ENCODE peak calls at places on chromosomes 6 and 20, in six cellular contexts. P, X, Z, N, B and Q are unnamed samples.
A peak's percentile ranks its signal among the peaks of the same experiment; 100 is the strongest.

GRCh38 chr20:23237166-23237565 is 113.4 kb upstream of the NXT1 start:
- DNase-seq in Z (no peak), N (no peak), B (no peak), P (no peak), X (no peak), Q (no peak)

GRCh38 chr6:102812242-102812641 is 1418.7 kb downstream of the GRIK2 start:
- DNase-seq in B (no peak), P (no peak), Z (no peak), N (no peak), X (no peak), Q (no peak)

GRCh38 chr6:125101656-125102055 is 51.9 kb upstream of the TPD52L1 start:
- DNase-seq in Z (no peak), B (no peak), N (no peak), X (no peak), P (no peak), Q (no peak)

GRCh38 chr6:157230971-157231370 is 92.3 kb downstream of the TMEM242 start:
- DNase-seq in N (no peak), X (no peak), Z (no peak), P (no peak), B (no peak), Q (no peak)

GRCh38 chr20:54173653-54174451 is at the start of gene CYP24A1:
- DNase-seq in Z (no peak), P (no peak), X (peak; percentile 57), N (no peak), B (no peak), Q (no peak)

GRCh38 chr6:147567141-147567805 is 58.8 kb downstream of the SAMD5 start:
- DNase-seq in P (no peak), Z (no peak), N (no peak), B (no peak), X (no peak), Q (no peak)

GRCh38 chr6:548517-548916 is 108.4 kb downstream of the HUS1B start:
- DNase-seq in P (no peak), Z (no peak), X (no peak), N (no peak), B (no peak), Q (no peak)

GRCh38 chr6:92538926-92539325 is 880.4 kb downstream of the EPHA7 start:
- DNase-seq in X (no peak), Z (no peak), P (no peak), N (no peak), B (no peak), Q (no peak)

GRCh38 chr20:2900845-2901592 is 27.7 kb downstream of the PTPRA start:
- DNase-seq in B (no peak), P (no peak), Z (no peak), N (no peak), X (no peak), Q (no peak)

GRCh38 chr6:21556968-21557721 is 36.4 kb upstream of the SOX4 start:
- DNase-seq in X (no peak), N (no peak), P (no peak), B (no peak), Z (no peak), Q (no peak)

GRCh38 chr6:133277895-133278545 is 36.9 kb downstream of the EYA4 start:
- DNase-seq in X (peak; percentile 4), B (no peak), Z (no peak), N (no peak), P (no peak), Q (no peak)

GRCh38 chr6:113632220-113632864 is 224.8 kb upstream of the MARCKS start:
- DNase-seq in P (peak; percentile 65), B (no peak), N (peak; percentile 16), Z (peak; percentile 40), X (peak; percentile 38), Q (peak; percentile 62)

GRCh38 chr6:125597411-125598253 is 151.8 kb upstream of the HEY2 start:
- DNase-seq in X (no peak), Z (peak; percentile 12), P (no peak), B (no peak), N (peak; percentile 61), Q (no peak)

GRCh38 chr20:1477896-1478490 is 11.3 kb upstream of the NSFL1C start:
- DNase-seq in P (no peak), B (no peak), Z (no peak), N (no peak), X (no peak), Q (no peak)

GRCh38 chr6:40626886-40627285 is 39.7 kb upstream of the LRFN2 start:
- DNase-seq in P (no peak), B (no peak), X (no peak), N (no peak), Z (no peak), Q (no peak)

GRCh38 chr6:142355481-142356174 is 53.8 kb downstream of the ADGRG6 start:
- DNase-seq in P (no peak), N (no peak), B (no peak), Z (no peak), X (no peak), Q (no peak)

GRCh38 chr20:61719691-61720347 is 345.9 kb downstream of the TAF4 start:
- DNase-seq in P (no peak), B (no peak), Z (no peak), N (no peak), X (peak; percentile 13), Q (no peak)

GRCh38 chr20:36519944-36520343 is 21.4 kb upstream of the MYL9 start:
- DNase-seq in P (no peak), N (no peak), X (no peak), Z (no peak), B (no peak), Q (peak; percentile 26)

GRCh38 chr6:166512567-166512966 is 73.9 kb downstream of the RAMACL start:
- DNase-seq in P (peak; percentile 27), B (no peak), N (no peak), X (peak; percentile 27), Z (no peak), Q (peak; percentile 82)

GRCh38 chr6:11043552-11043960 is 549 bp downstream of the ELOVL2 start:
- DNase-seq in N (no peak), X (peak; percentile 34), Z (no peak), B (no peak), P (no peak), Q (no peak)

GRCh38 chr6:52231411-52232127 is 12.7 kb downstream of the IL17F start:
- DNase-seq in P (no peak), B (no peak), X (no peak), Z (no peak), N (no peak), Q (no peak)

GRCh38 chr6:128161263-128161662 is 260.4 kb upstream of the THEMIS start:
- DNase-seq in N (no peak), B (no peak), Z (no peak), P (no peak), X (no peak), Q (no peak)

GRCh38 chr20:49993301-49993751 is 10.5 kb downstream of the SNAI1 start:
- DNase-seq in B (no peak), X (no peak), N (no peak), P (no peak), Z (no peak), Q (no peak)

GRCh38 chr6:170500955-170501590 is 52.0 kb downstream of the PSMB1 start:
- DNase-seq in N (no peak), B (no peak), X (no peak), Z (no peak), P (no peak), Q (no peak)

GRCh38 chr6:16494781-16495180 is 256.4 kb downstream of the GMPR start:
- DNase-seq in Z (no peak), X (peak; percentile 69), P (no peak), B (no peak), N (no peak), Q (no peak)

GRCh38 chr20:63636752-63637633 is 10.1 kb upstream of the GMEB2 start:
- DNase-seq in X (no peak), P (no peak), B (no peak), N (no peak), Z (no peak), Q (no peak)

GRCh38 chr20:57625181-57625958 is 5.1 kb upstream of the ZBP1 start:
- DNase-seq in P (no peak), Z (no peak), N (no peak), B (no peak), X (no peak), Q (no peak)
- H3K4me1 ChIP-seq in P (peaks cover 3% of the 10 kb centered on the region), Z (peaks cover 6% of the 10 kb centered on the region), N (peaks cover 17% of the 10 kb centered on the region), B (no peaks in the 10 kb centered on the region), X (no peaks in the 10 kb centered on the region), Q (peaks cover 12% of the 10 kb centered on the region)

GRCh38 chr20:60060593-60060992 is 102.4 kb downstream of the CDH26 start:
- DNase-seq in N (no peak), X (no peak), P (no peak), B (no peak), Z (peak; percentile 53), Q (no peak)
- H3K4me1 ChIP-seq in N (peaks cover 44% of the 10 kb centered on the region), X (peaks cover 4% of the 10 kb centered on the region), P (no peaks in the 10 kb centered on the region), B (peaks cover 13% of the 10 kb centered on the region), Z (peaks cover 60% of the 10 kb centered on the region), Q (no peaks in the 10 kb centered on the region)

GRCh38 chr20:48710341-48711043 is 117.3 kb downstream of the PREX1 start:
- DNase-seq in P (no peak), Z (no peak), N (no peak), B (no peak), X (no peak), Q (no peak)

GRCh38 chr20:48709292-48709691 is 118.5 kb downstream of the PREX1 start:
- DNase-seq in N (no peak), X (no peak), Z (no peak), P (no peak), B (no peak), Q (no peak)

GRCh38 chr20:48711696-48712464 is 115.9 kb downstream of the PREX1 start:
- DNase-seq in B (no peak), X (no peak), Z (no peak), P (no peak), N (no peak), Q (no peak)

GRCh38 chr20:48709744-48710143 is 118.1 kb downstream of the PREX1 start:
- DNase-seq in N (no peak), Z (no peak), B (no peak), X (no peak), P (no peak), Q (no peak)

DNA sequence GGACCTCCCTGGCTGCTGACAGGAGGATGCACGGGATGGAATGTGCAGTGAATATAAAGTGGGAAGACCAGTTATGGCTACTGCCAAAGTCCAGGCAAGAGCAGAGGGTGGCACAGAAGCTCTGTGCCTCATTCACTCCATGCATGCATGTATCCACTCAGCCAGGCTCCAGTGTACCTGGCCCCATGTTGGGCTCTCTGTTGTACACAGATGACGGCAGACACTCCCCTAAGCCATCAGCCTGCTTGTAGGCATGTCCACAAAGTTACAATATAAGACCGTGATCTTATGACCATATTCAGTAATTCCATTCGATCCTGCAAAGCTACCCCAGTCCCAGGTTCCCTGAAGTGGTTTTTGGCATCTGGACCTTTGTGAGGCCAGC is 116.8 kb downstream of the PREX1 start:
- DNase-seq in X (no peak), B (no peak), P (no peak), N (no peak), Z (no peak), Q (no peak)
- H3K4me1 ChIP-seq in X (no peaks in the 10 kb centered on the region), B (no peaks in the 10 kb centered on the region), P (no peaks in the 10 kb centered on the region), N (peaks cover 22% of the 10 kb centered on the region), Z (no peaks in the 10 kb centered on the region), Q (peaks cover 7% of the 10 kb centered on the region)

GRCh38 chr6:32947552-32948465 is 5.1 kb downstream of the HLA-DMA start:
- DNase-seq in B (peak; percentile 28), X (peak; percentile 74), N (no peak), Z (no peak), P (peak; percentile 48), Q (peak; percentile 88)
- H3K4me1 ChIP-seq in B (no peaks in the 10 kb centered on the region), X (peaks cover 3% of the 10 kb centered on the region), N (peaks cover 11% of the 10 kb centered on the region), Z (peaks cover 9% of the 10 kb centered on the region), P (peaks cover 4% of the 10 kb centered on the region), Q (peaks cover 18% of the 10 kb centered on the region)

DNA sequence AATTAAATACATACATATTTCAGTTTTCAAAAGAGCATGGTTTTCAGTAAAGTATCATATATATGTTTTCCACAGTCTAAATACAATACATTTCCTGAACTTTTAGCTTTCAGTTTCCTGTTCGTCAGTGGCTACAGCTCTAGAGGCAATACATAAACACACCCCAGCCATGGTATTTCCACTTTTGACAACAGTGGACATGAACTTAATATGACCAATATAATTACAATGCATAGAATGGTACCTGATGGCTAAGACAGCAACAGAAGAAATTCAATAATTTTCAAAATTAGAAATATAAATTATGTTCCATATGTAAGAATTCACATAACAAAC is 19.3 kb downstream of the FKBP5 start:
- DNase-seq in P (no peak), Z (no peak), B (no peak), X (no peak), N (no peak), Q (no peak)
- H3K4me1 ChIP-seq in P (peaks cover 5% of the 10 kb centered on the region), Z (peaks cover 68% of the 10 kb centered on the region), B (no peaks in the 10 kb centered on the region), X (no peaks in the 10 kb centered on the region), N (peaks cover 73% of the 10 kb centered on the region), Q (peaks cover 24% of the 10 kb centered on the region)